ENCODE peak calls at places on chromosomes 16 and 17, in seven cellular contexts. One of them, this sample, is unnamed. For H3K9me2 and H3K4me1, the result is how much of the 10 kb centered on the place peaks cover.

GRCh38 chr16:8863594-8864424 is 5.0 kb downstream of the CARHSP1 start:
- DNase-seq in Karpas-422: peak
- DNase-seq in PC-9: no peak
- DNase-seq in GM23248: peak
- DNase-seq in OCI-LY7: no peak
- DNase-seq in PC-3: no peak
- DNase-seq in HCT116: no peak
- DNase-seq in this sample: no peak

GRCh38 chr16:68790130-68790761 is 53.1 kb upstream of the TANGO6 start:
- DNase-seq in Karpas-422: no peak
- DNase-seq in PC-9: peak
- DNase-seq in GM23248: peak
- DNase-seq in OCI-LY7: no peak
- DNase-seq in PC-3: peak
- DNase-seq in HCT116: no peak
- DNase-seq in this sample: no peak

GRCh38 chr17:78522031-78522809 is 55.0 kb downstream of the DNAH17 start:
- DNase-seq in Karpas-422: no peak
- DNase-seq in PC-9: no peak
- DNase-seq in GM23248: no peak
- DNase-seq in OCI-LY7: no peak
- DNase-seq in PC-3: no peak
- DNase-seq in HCT116: no peak
- DNase-seq in this sample: no peak

GRCh38 chr17:7058831-7059447 is 15.0 kb upstream of the SLC16A11 start:
- DNase-seq in Karpas-422: no peak
- DNase-seq in PC-9: no peak
- DNase-seq in GM23248: peak
- DNase-seq in OCI-LY7: no peak
- DNase-seq in PC-3: no peak
- DNase-seq in HCT116: no peak
- DNase-seq in this sample: peak

GRCh38 chr17:30796016-30796415 is 28.5 kb downstream of the CRLF3 start:
- DNase-seq in Karpas-422: no peak
- DNase-seq in PC-9: no peak
- DNase-seq in GM23248: no peak
- DNase-seq in OCI-LY7: no peak
- DNase-seq in PC-3: no peak
- DNase-seq in HCT116: no peak
- DNase-seq in this sample: no peak

GRCh38 chr17:48546924-48547838 is 2.3 kb upstream of the HOXB2 start:
- DNase-seq in Karpas-422: no peak
- DNase-seq in PC-9: no peak
- DNase-seq in GM23248: peak
- DNase-seq in OCI-LY7: no peak
- DNase-seq in PC-3: no peak
- DNase-seq in HCT116: no peak
- DNase-seq in this sample: no peak

GRCh38 chr17:67995568-67996191 is 589 bp downstream of the C17orf58 start:
- DNase-seq in Karpas-422: peak
- DNase-seq in PC-9: no peak
- DNase-seq in GM23248: peak
- DNase-seq in OCI-LY7: peak
- DNase-seq in PC-3: peak
- DNase-seq in HCT116: no peak
- DNase-seq in this sample: peak

GRCh38 chr17:38925263-38925995 is at the start of gene LASP1NB:
- DNase-seq in Karpas-422: no peak
- DNase-seq in PC-9: no peak
- DNase-seq in GM23248: peak
- DNase-seq in OCI-LY7: peak
- DNase-seq in PC-3: no peak
- DNase-seq in HCT116: no peak
- DNase-seq in this sample: no peak

GRCh38 chr16:17350212-17350611 is 120.5 kb downstream of the XYLT1 start:
- DNase-seq in Karpas-422: no peak
- DNase-seq in PC-9: no peak
- DNase-seq in GM23248: peak
- DNase-seq in OCI-LY7: no peak
- DNase-seq in PC-3: no peak
- DNase-seq in HCT116: no peak
- DNase-seq in this sample: no peak

GRCh38 chr16:21166561-21166961 is 8.1 kb downstream of the LDAF1 start:
- DNase-seq in Karpas-422: no peak
- DNase-seq in PC-9: no peak
- DNase-seq in GM23248: peak
- DNase-seq in OCI-LY7: no peak
- DNase-seq in PC-3: peak
- DNase-seq in HCT116: no peak
- DNase-seq in this sample: no peak

GRCh38 chr17:3990391-3991127 is 26.3 kb upstream of the ATP2A3 start:
- DNase-seq in Karpas-422: no peak
- DNase-seq in PC-9: no peak
- DNase-seq in GM23248: peak
- DNase-seq in OCI-LY7: no peak
- DNase-seq in PC-3: no peak
- DNase-seq in HCT116: no peak
- DNase-seq in this sample: no peak

GRCh38 chr17:14014647-14015046 is 54.7 kb upstream of the COX10 start:
- DNase-seq in Karpas-422: no peak
- DNase-seq in PC-9: no peak
- DNase-seq in GM23248: peak
- DNase-seq in OCI-LY7: no peak
- DNase-seq in PC-3: no peak
- DNase-seq in HCT116: no peak
- DNase-seq in this sample: no peak

GRCh38 chr17:14011740-14012405 is 57.4 kb upstream of the COX10 start:
- DNase-seq in Karpas-422: no peak
- DNase-seq in PC-9: no peak
- DNase-seq in GM23248: no peak
- DNase-seq in OCI-LY7: no peak
- DNase-seq in PC-3: no peak
- DNase-seq in HCT116: no peak
- DNase-seq in this sample: no peak

GRCh38 chr17:14019186-14019956 is 49.9 kb upstream of the COX10 start:
- DNase-seq in Karpas-422: no peak
- DNase-seq in PC-9: no peak
- DNase-seq in GM23248: peak
- DNase-seq in OCI-LY7: no peak
- DNase-seq in PC-3: peak
- DNase-seq in HCT116: no peak
- DNase-seq in this sample: no peak

GRCh38 chr17:14015286-14015685 is 54.0 kb upstream of the COX10 start:
- DNase-seq in Karpas-422: no peak
- DNase-seq in PC-9: no peak
- DNase-seq in GM23248: no peak
- DNase-seq in OCI-LY7: no peak
- DNase-seq in PC-3: no peak
- DNase-seq in HCT116: no peak
- DNase-seq in this sample: no peak

DNA sequence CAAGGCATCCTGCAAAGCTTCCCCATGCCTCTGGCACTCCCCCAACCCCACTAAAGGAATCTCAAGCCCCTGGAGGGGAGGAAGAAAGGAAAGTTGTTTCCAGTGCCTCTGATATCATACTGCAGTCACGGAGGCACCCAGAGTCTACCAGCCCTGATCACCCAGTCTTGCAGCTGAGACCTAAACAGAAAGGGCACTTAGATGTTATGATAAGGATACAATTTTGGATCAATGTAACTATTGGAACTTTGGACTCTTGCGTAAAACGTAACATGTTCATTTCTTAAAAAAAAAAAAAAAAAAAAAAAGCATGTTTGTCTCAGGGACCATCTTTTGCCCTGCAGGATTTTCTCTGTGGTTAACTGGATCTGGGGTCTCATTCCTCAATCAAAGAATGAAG is 52.4 kb upstream of the COX10 start:
- DNase-seq in Karpas-422: no peak
- DNase-seq in PC-9: no peak
- DNase-seq in GM23248: no peak
- DNase-seq in OCI-LY7: no peak
- DNase-seq in PC-3: no peak
- DNase-seq in HCT116: no peak
- DNase-seq in this sample: no peak
- H3K9me2 ChIP-seq in Karpas-422: under half
- H3K9me2 ChIP-seq in PC-9: under half
- H3K9me2 ChIP-seq in GM23248: under half
- H3K9me2 ChIP-seq in OCI-LY7: under half
- H3K9me2 ChIP-seq in PC-3: under half
- H3K9me2 ChIP-seq in HCT116: under half
- H3K9me2 ChIP-seq in this sample: under half

GRCh38 chr17:77457572-77458201 is 316.9 kb downstream of the SEC14L1 start:
- DNase-seq in Karpas-422: peak
- DNase-seq in PC-9: no peak
- DNase-seq in GM23248: no peak
- DNase-seq in OCI-LY7: no peak
- DNase-seq in PC-3: no peak
- DNase-seq in HCT116: no peak
- DNase-seq in this sample: no peak

GRCh38 chr17:77455878-77456234 is 315.1 kb downstream of the SEC14L1 start:
- DNase-seq in Karpas-422: no peak
- DNase-seq in PC-9: no peak
- DNase-seq in GM23248: no peak
- DNase-seq in OCI-LY7: no peak
- DNase-seq in PC-3: no peak
- DNase-seq in HCT116: no peak
- DNase-seq in this sample: no peak

GRCh38 chr17:77458202-77459017 is 317.6 kb downstream of the SEC14L1 start:
- DNase-seq in Karpas-422: peak
- DNase-seq in PC-9: no peak
- DNase-seq in GM23248: no peak
- DNase-seq in OCI-LY7: no peak
- DNase-seq in PC-3: no peak
- DNase-seq in HCT116: no peak
- DNase-seq in this sample: no peak

GRCh38 chr17:77456271-77456950 is 315.6 kb downstream of the SEC14L1 start:
- DNase-seq in Karpas-422: peak
- DNase-seq in PC-9: no peak
- DNase-seq in GM23248: no peak
- DNase-seq in OCI-LY7: peak
- DNase-seq in PC-3: no peak
- DNase-seq in HCT116: no peak
- DNase-seq in this sample: no peak

GRCh38 chr17:77456951-77457548 is 316.3 kb downstream of the SEC14L1 start:
- DNase-seq in Karpas-422: peak
- DNase-seq in PC-9: no peak
- DNase-seq in GM23248: no peak
- DNase-seq in OCI-LY7: peak
- DNase-seq in PC-3: no peak
- DNase-seq in HCT116: no peak
- DNase-seq in this sample: no peak
- H3K4me1 ChIP-seq in Karpas-422: half or more
- H3K4me1 ChIP-seq in PC-9: under half
- H3K4me1 ChIP-seq in GM23248: under half
- H3K4me1 ChIP-seq in OCI-LY7: half or more
- H3K4me1 ChIP-seq in PC-3: under half
- H3K4me1 ChIP-seq in HCT116: under half
- H3K4me1 ChIP-seq in this sample: under half

GRCh38 chr17:64171041-64171440 is 41.1 kb upstream of the ERN1 start:
- DNase-seq in Karpas-422: no peak
- DNase-seq in PC-9: peak
- DNase-seq in GM23248: peak
- DNase-seq in OCI-LY7: no peak
- DNase-seq in PC-3: peak
- DNase-seq in HCT116: no peak
- DNase-seq in this sample: no peak
- H3K9me2 ChIP-seq in Karpas-422: under half
- H3K9me2 ChIP-seq in PC-9: under half
- H3K9me2 ChIP-seq in GM23248: under half
- H3K9me2 ChIP-seq in OCI-LY7: under half
- H3K9me2 ChIP-seq in PC-3: under half
- H3K9me2 ChIP-seq in HCT116: under half
- H3K9me2 ChIP-seq in this sample: under half

GRCh38 chr17:50145532-50146229 is 4.8 kb downstream of the PPP1R9B start:
- DNase-seq in Karpas-422: no peak
- DNase-seq in PC-9: no peak
- DNase-seq in GM23248: no peak
- DNase-seq in OCI-LY7: no peak
- DNase-seq in PC-3: no peak
- DNase-seq in HCT116: no peak
- DNase-seq in this sample: no peak

GRCh38 chr17:50144346-50144745 is 6.1 kb downstream of the PPP1R9B start:
- DNase-seq in Karpas-422: peak
- DNase-seq in PC-9: no peak
- DNase-seq in GM23248: no peak
- DNase-seq in OCI-LY7: no peak
- DNase-seq in PC-3: no peak
- DNase-seq in HCT116: no peak
- DNase-seq in this sample: no peak

GRCh38 chr17:50143461-50144176 is 6.9 kb downstream of the PPP1R9B start:
- DNase-seq in Karpas-422: no peak
- DNase-seq in PC-9: no peak
- DNase-seq in GM23248: no peak
- DNase-seq in OCI-LY7: no peak
- DNase-seq in PC-3: no peak
- DNase-seq in HCT116: no peak
- DNase-seq in this sample: no peak

GRCh38 chr17:50146230-50146926 is 4.1 kb downstream of the PPP1R9B start:
- DNase-seq in Karpas-422: peak
- DNase-seq in PC-9: no peak
- DNase-seq in GM23248: no peak
- DNase-seq in OCI-LY7: no peak
- DNase-seq in PC-3: no peak
- DNase-seq in HCT116: no peak
- DNase-seq in this sample: no peak

GRCh38 chr17:50144845-50145531 is 5.5 kb downstream of the PPP1R9B start:
- DNase-seq in Karpas-422: no peak
- DNase-seq in PC-9: peak
- DNase-seq in GM23248: no peak
- DNase-seq in OCI-LY7: no peak
- DNase-seq in PC-3: no peak
- DNase-seq in HCT116: no peak
- DNase-seq in this sample: no peak
- H3K4me1 ChIP-seq in Karpas-422: half or more
- H3K4me1 ChIP-seq in PC-9: under half
- H3K4me1 ChIP-seq in GM23248: under half
- H3K4me1 ChIP-seq in OCI-LY7: under half
- H3K4me1 ChIP-seq in PC-3: under half
- H3K4me1 ChIP-seq in HCT116: under half
- H3K4me1 ChIP-seq in this sample: under half

DNA sequence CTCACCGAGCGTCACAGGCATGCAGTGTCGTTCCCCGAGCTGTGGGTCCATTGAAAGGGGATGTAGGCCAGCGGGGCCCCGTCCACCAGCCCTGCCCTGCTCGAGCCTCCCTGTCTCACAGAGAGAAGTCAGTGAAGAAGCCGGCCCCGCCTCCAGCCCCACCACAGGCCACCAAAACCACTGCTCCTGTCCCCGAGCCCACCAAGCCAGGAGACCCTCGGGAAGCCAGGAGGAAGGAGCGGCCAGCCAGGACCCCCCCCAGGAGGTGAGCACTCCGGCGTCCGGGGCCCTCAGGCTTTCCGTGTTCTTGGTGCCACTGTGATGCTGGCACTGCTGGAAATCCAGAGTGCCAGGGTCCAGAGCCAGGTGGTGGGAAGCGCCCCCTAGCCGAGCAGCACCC is 13.9 kb upstream of the IL17C start:
- DNase-seq in Karpas-422: no peak
- DNase-seq in PC-9: no peak
- DNase-seq in GM23248: no peak
- DNase-seq in OCI-LY7: no peak
- DNase-seq in PC-3: no peak
- DNase-seq in HCT116: no peak
- DNase-seq in this sample: no peak
- H3K9me2 ChIP-seq in Karpas-422: under half
- H3K9me2 ChIP-seq in PC-9: under half
- H3K9me2 ChIP-seq in GM23248: under half
- H3K9me2 ChIP-seq in OCI-LY7: under half
- H3K9me2 ChIP-seq in PC-3: under half
- H3K9me2 ChIP-seq in HCT116: under half
- H3K9me2 ChIP-seq in this sample: under half

GRCh38 chr16:50469121-50469743 is 79.0 kb upstream of the NKD1 start:
- DNase-seq in Karpas-422: no peak
- DNase-seq in PC-9: no peak
- DNase-seq in GM23248: no peak
- DNase-seq in OCI-LY7: no peak
- DNase-seq in PC-3: no peak
- DNase-seq in HCT116: no peak
- DNase-seq in this sample: no peak
- H3K4me1 ChIP-seq in Karpas-422: under half
- H3K4me1 ChIP-seq in PC-9: under half
- H3K4me1 ChIP-seq in GM23248: under half
- H3K4me1 ChIP-seq in OCI-LY7: under half
- H3K4me1 ChIP-seq in PC-3: under half
- H3K4me1 ChIP-seq in HCT116: under half
- H3K4me1 ChIP-seq in this sample: under half